ENCODE peak calls at places on chromosomes 1 and 21, in nine cellular contexts. Y is HL-60; P is heart left ventricle; O is K562; V is mesenchymal stem cell; B is right lobe of liver; G is A549; S is suprapubic skin; A is CD4-positive, alpha-beta T cell. Q is an unnamed sample.

GRCh38 chr1:236103646-236104218 is 38.6 kb upstream of the GPR137B start:
- DNase-seq in Y (peak), P (peak), O (peak), V (peak), B (peak), G (peak), S (no peak), A (peak), Q (peak)

GRCh38 chr1:226814751-226815496 is 55.5 kb upstream of the PSEN2 start:
- DNase-seq in Y (no peak), P (peak), O (no peak), V (peak), B (no peak), G (peak), S (peak), A (no peak), Q (no peak)

GRCh38 chr1:50427818-50428779 is 4.9 kb upstream of the DMRTA2 start:
- DNase-seq in Y (no peak), P (no peak), O (no peak), V (no peak), B (no peak), G (no peak), S (no peak), A (no peak), Q (no peak)

GRCh38 chr21:27156666-27157065 is 189.8 kb upstream of the ADAMTS5 start:
- DNase-seq in Y (no peak), P (no peak), O (no peak), V (no peak), B (no peak), G (no peak), S (no peak), A (no peak), Q (no peak)

GRCh38 chr21:43797415-43797814 is 8.0 kb downstream of the RRP1 start:
- DNase-seq in Y (no peak), P (no peak), O (no peak), V (no peak), B (no peak), G (no peak), S (no peak), A (no peak), Q (no peak)

GRCh38 chr1:11527541-11528452 is 48.8 kb downstream of the DISP3 start:
- DNase-seq in Y (no peak), P (no peak), O (no peak), V (no peak), B (no peak), G (no peak), S (no peak), A (no peak), Q (no peak)

GRCh38 chr1:239717097-239718051 is 331.0 kb downstream of the CHRM3 start:
- DNase-seq in Y (no peak), P (no peak), O (no peak), V (no peak), B (no peak), G (no peak), S (no peak), A (no peak), Q (no peak)

GRCh38 chr1:202104073-202104472 is 18.6 kb upstream of the GPR37L1 start:
- DNase-seq in Y (no peak), P (no peak), O (no peak), V (no peak), B (no peak), G (no peak), S (no peak), A (no peak), Q (no peak)

GRCh38 chr1:17553970-17554369 is 14.5 kb downstream of the ARHGEF10L start:
- DNase-seq in Y (no peak), P (no peak), O (no peak), V (peak), B (no peak), G (no peak), S (no peak), A (no peak), Q (no peak)

GRCh38 chr1:17554966-17555365 is 15.5 kb downstream of the ARHGEF10L start:
- DNase-seq in Y (no peak), P (no peak), O (no peak), V (no peak), B (no peak), G (no peak), S (no peak), A (no peak), Q (no peak)

GRCh38 chr1:17549384-17549783 is 9.9 kb downstream of the ARHGEF10L start:
- DNase-seq in Y (no peak), P (no peak), O (no peak), V (no peak), B (no peak), G (no peak), S (no peak), A (no peak), Q (no peak)

GRCh38 chr1:17550684-17551584 is 11.4 kb downstream of the ARHGEF10L start:
- DNase-seq in Y (no peak), P (no peak), O (no peak), V (no peak), B (no peak), G (no peak), S (no peak), A (no peak), Q (no peak)

DNA sequence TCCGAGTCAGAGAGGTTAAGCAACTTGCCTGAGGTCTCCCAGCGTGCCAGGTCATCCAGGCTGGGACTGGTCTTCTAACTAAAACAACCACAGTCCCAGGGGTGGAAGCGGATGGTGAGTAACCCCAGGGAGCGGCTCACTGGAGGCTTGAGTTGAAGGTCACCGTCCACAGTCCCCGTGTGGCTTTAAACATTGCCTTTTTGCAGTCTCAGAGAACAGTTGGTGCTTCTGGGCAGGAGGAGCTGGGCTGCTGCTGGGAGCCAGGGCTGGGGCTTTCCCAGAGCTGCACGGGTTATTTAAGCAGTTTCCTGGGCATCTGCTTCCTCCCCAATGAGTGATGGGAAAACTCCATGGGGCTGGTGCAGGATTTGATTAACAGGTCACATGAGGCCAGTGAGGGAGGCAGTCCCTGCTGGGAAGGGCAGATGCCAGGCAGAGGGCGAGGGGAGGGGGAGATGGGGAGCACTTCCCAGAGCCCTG is 12.3 kb downstream of the ARHGEF10L start:
- DNase-seq in Y (no peak), P (no peak), O (no peak), V (peak), B (no peak), G (no peak), S (no peak), A (no peak), Q (no peak)
- H3K27ac ChIP-seq in Y (no peak), P (peak), O (no peak), V (peak), B (no peak), G (peak), S (peak), A (no peak), Q (peak)

DNA sequence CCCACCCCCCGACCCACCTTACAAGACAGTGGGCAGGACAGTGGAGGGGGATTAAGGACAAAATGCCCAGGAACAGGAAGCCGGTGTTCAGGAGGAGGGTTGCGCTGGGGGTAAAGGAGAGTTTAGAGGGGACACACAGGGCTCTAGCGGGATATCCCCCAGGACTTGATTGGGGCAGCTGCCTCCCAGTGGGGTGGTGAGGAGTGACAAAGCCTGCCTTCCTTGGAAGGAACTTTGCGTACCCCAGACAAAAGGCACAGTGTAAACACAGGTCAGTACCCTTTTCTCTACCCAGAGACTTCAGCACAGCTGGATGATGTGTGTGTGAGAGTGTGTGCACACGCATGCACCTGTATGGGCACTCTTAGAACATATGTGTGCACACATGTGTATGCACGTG is 51.7 kb upstream of the BCAR3 start:
- DNase-seq in Y (no peak), P (no peak), O (no peak), V (no peak), B (no peak), G (no peak), S (no peak), A (no peak), Q (no peak)
- H3K27ac ChIP-seq in Y (no peak), P (no peak), O (no peak), V (no peak), B (no peak), G (peak), S (no peak), A (no peak), Q (no peak)

GRCh38 chr1:155063550-155064108 is at the start of gene EFNA4:
- DNase-seq in Y (peak), P (peak), O (peak), V (peak), B (peak), G (peak), S (peak), A (peak), Q (peak)
- H3K27ac ChIP-seq in Y (no peak), P (peak), O (peak), V (peak), B (peak), G (peak), S (peak), A (peak), Q (peak)

GRCh38 chr1:31904339-31905092 is 33.7 kb downstream of the PTP4A2 start:
- DNase-seq in Y (peak), P (peak), O (peak), V (peak), B (no peak), G (no peak), S (no peak), A (no peak), Q (no peak)
- H3K27ac ChIP-seq in Y (peak), P (no peak), O (no peak), V (no peak), B (no peak), G (peak), S (no peak), A (no peak), Q (no peak)